ENCODE peak calls at places on chromosomes 3 and 15, in ten cellular contexts. X is T-helper 9 cell; Q is C1 segment of cervical spinal cord; N is iPS-NIHi11; L is GM04504; F is stimulated activated CD4-positive, alpha-beta T cell treated with anti-CD3 and anti-CD28 coated beads, Interleukin-2, amount 100 ng/mL, for 24 hours; O is Calu3; H is H9; S is HT-29; C is HS-5. V is an unnamed sample.

GRCh38 chr15:61205427-61205826 is 23.7 kb downstream of the RORA start:
- DNase-seq in L (no peak), F (no peak), Q (no peak), H (no peak), S (no peak), N (no peak), O (no peak), X (no peak), C (no peak), V (no peak)

GRCh38 chr3:59953104-59953503 is 903.3 kb upstream of the CFAP20DC start:
- DNase-seq in O (no peak), F (no peak), L (no peak), X (no peak), S (no peak), N (no peak), C (no peak), Q (no peak), H (no peak), V (no peak)

GRCh38 chr3:156694536-156694935 is 20.1 kb downstream of the TIPARP start:
- DNase-seq in C (peak), F (no peak), H (no peak), X (no peak), O (no peak), N (no peak), S (no peak), L (no peak), Q (no peak), V (no peak)

GRCh38 chr3:106085998-106086397 is 217.2 kb upstream of the CBLB start:
- DNase-seq in C (no peak), Q (no peak), O (no peak), F (no peak), H (no peak), N (no peak), X (no peak), L (no peak), S (no peak), V (no peak)

GRCh38 chr3:122975924-122976293 is 51.7 kb downstream of the SEMA5B start:
- DNase-seq in F (no peak), X (no peak), Q (no peak), H (no peak), S (no peak), L (no peak), O (no peak), C (no peak), N (no peak), V (no peak)

GRCh38 chr3:58824285-58824684 is 157.7 kb upstream of the FAM3D start:
- DNase-seq in S (peak), L (peak), C (no peak), F (peak), H (peak), O (peak), N (peak), Q (peak), X (no peak), V (no peak)

GRCh38 chr3:89578253-89578529 is 470.8 kb downstream of the EPHA3 start:
- DNase-seq in O (peak), L (no peak), C (no peak), N (no peak), X (no peak), Q (no peak), F (no peak), H (no peak), S (no peak), V (no peak)

GRCh38 chr3:31493187-31493586 is 39.5 kb upstream of the STT3B start:
- DNase-seq in L (no peak), N (no peak), C (no peak), F (no peak), S (no peak), H (no peak), Q (no peak), O (no peak), X (no peak), V (no peak)

GRCh38 chr3:138465927-138466326 is 31.5 kb downstream of the ESYT3 start:
- DNase-seq in H (no peak), X (no peak), L (no peak), O (no peak), C (no peak), S (no peak), Q (no peak), F (no peak), N (no peak), V (no peak)

GRCh38 chr15:84633311-84634227 is 20.5 kb downstream of the WDR73 start:
- DNase-seq in X (peak), O (peak), F (peak), H (peak), C (no peak), S (peak), Q (no peak), L (peak), N (peak), V (peak)

GRCh38 chr3:129422897-129423296 is 5.5 kb downstream of the EFCAB12 start:
- DNase-seq in S (no peak), Q (no peak), C (no peak), N (no peak), F (no peak), H (no peak), O (no peak), X (no peak), L (no peak), V (no peak)

GRCh38 chr15:70501849-70502248 is 261.5 kb downstream of the UACA start:
- DNase-seq in L (no peak), O (no peak), Q (no peak), S (no peak), C (no peak), H (no peak), N (no peak), F (no peak), X (no peak), V (no peak)

GRCh38 chr3:140927711-140928110 is 13.9 kb upstream of the SLC25A36 start:
- DNase-seq in O (no peak), Q (no peak), N (no peak), L (no peak), F (no peak), H (no peak), C (no peak), X (no peak), S (no peak), V (no peak)

GRCh38 chr3:14507345-14507741 is 32.8 kb downstream of the GRIP2 start:
- DNase-seq in C (no peak), N (no peak), H (peak), F (no peak), S (peak), X (no peak), O (no peak), L (no peak), Q (no peak), V (no peak)

GRCh38 chr3:67678665-67679064 is 24.3 kb upstream of the SUCLG2 start:
- DNase-seq in O (no peak), S (no peak), X (no peak), Q (no peak), F (no peak), H (no peak), L (no peak), C (no peak), N (no peak), V (no peak)

GRCh38 chr3:14397531-14397930 is 4.9 kb upstream of the SLC6A6 start:
- DNase-seq in Q (no peak), O (no peak), H (no peak), F (no peak), C (no peak), N (no peak), X (no peak), L (no peak), S (no peak), V (no peak)

GRCh38 chr3:73490453-73491311 is 134.1 kb downstream of the PDZRN3 start:
- DNase-seq in L (no peak), X (no peak), C (no peak), Q (no peak), N (peak), F (no peak), O (no peak), H (peak), S (no peak), V (no peak)